ENCODE peak calls at places on chromosomes 1 and 21, in ten cellular contexts. W is left ventricle myocardium inferior, V is adrenal gland, K is kidney epithelial cell, N is fibroblast of mammary gland, J is AG04450, U is tibial artery, L is astrocyte of the spinal cord, C is GM12864, X is choroid plexus epithelial cell. M is an unnamed sample.
A peak's percentile ranks its signal among the peaks of the same experiment; 100 is the strongest.

GRCh38 chr1:27009601-27010197 is 3.0 kb downstream of the TENT5B start:
- DNase-seq in N (no peak), V (no peak), U (no peak), L (no peak), X (no peak), C (no peak), K (no peak), J (no peak), W (peak; percentile 53), M (no peak)

GRCh38 chr1:110003747-110004428 is 19.3 kb downstream of the AHCYL1 start:
- DNase-seq in X (peak; percentile 99), N (peak; percentile 98), V (peak; percentile 66), C (peak; percentile 25), L (peak; percentile 98), U (peak; percentile 88), J (peak; percentile 97), W (peak; percentile 51), K (peak; percentile 100), M (peak; percentile 99)

GRCh38 chr21:46294647-46295176 is 8.6 kb downstream of the YBEY start:
- DNase-seq in X (peak; percentile 69), K (peak; percentile 48), C (no peak), J (peak; percentile 26), W (peak; percentile 29), L (peak; percentile 67), V (no peak), N (peak; percentile 72), U (no peak), M (peak; percentile 55)

GRCh38 chr1:205258313-205259176 is 30.8 kb downstream of the TMCC2 start:
- DNase-seq in U (no peak), C (no peak), X (peak; percentile 87), J (no peak), L (peak; percentile 52), V (peak; percentile 83), N (peak; percentile 51), W (no peak), K (no peak), M (peak; percentile 24)

GRCh38 chr1:36612121-36612520 is 129.4 kb upstream of the CSF3R start:
- DNase-seq in W (no peak), N (no peak), V (no peak), J (no peak), U (no peak), X (no peak), C (no peak), K (no peak), L (no peak), M (no peak)

GRCh38 chr1:226736908-226737818 is 1.9 kb downstream of the ITPKB start:
- DNase-seq in V (peak; percentile 31), N (peak; percentile 15), W (peak; percentile 39), J (no peak), K (no peak), C (no peak), L (peak; percentile 47), U (peak; percentile 37), X (peak; percentile 55), M (peak; percentile 39)

GRCh38 chr1:22910286-22910685 is 62.4 kb downstream of the LACTBL1 start:
- DNase-seq in V (no peak), N (no peak), W (no peak), C (no peak), J (no peak), U (no peak), K (no peak), L (no peak), X (no peak), M (no peak)

GRCh38 chr1:156276966-156277381 is 5.7 kb downstream of the SMG5 start:
- DNase-seq in W (no peak), K (no peak), C (no peak), U (peak; percentile 31), X (peak; percentile 50), L (no peak), V (no peak), J (no peak), N (peak; percentile 51), M (peak; percentile 67)

GRCh38 chr1:152960452-152961044 is 9.9 kb upstream of the SPRR4 start:
- DNase-seq in L (no peak), K (no peak), J (no peak), U (no peak), V (no peak), C (peak; percentile 8), X (no peak), N (no peak), W (no peak), M (no peak)

GRCh38 chr1:13764933-13765332 is 64.9 kb downstream of the PRDM2 start:
- DNase-seq in J (no peak), K (no peak), U (no peak), W (no peak), L (no peak), V (no peak), C (no peak), X (no peak), N (no peak), M (no peak)

GRCh38 chr1:184953600-184954219 is 20.6 kb downstream of the NIBAN1 start:
- DNase-seq in K (peak; percentile 70), U (no peak), W (no peak), J (no peak), N (peak; percentile 90), V (no peak), C (no peak), L (peak; percentile 61), X (peak; percentile 73), M (peak; percentile 75)
- H3K4me3 ChIP-seq in K (no peak overlapping the region), U (no peak overlapping the region), W (no peak overlapping the region), J (no peak overlapping the region), N (no peak overlapping the region), V (no peak overlapping the region), C (no peak overlapping the region), L (no peak overlapping the region), X (no peak overlapping the region), M (peak overlapping the region; percentile 10)

GRCh38 chr1:25587290-25587689 is 29.3 kb upstream of the MAN1C1 start:
- DNase-seq in U (no peak), X (no peak), W (no peak), N (no peak), J (no peak), L (no peak), C (no peak), K (no peak), V (no peak), M (no peak)
- TF ChIP-seq CTCF in U (no peak), X (no peak), W (no peak), N (no peak), J (no peak), L (no peak), C (no peak), K (no peak), V (no peak), M (no peak)

DNA sequence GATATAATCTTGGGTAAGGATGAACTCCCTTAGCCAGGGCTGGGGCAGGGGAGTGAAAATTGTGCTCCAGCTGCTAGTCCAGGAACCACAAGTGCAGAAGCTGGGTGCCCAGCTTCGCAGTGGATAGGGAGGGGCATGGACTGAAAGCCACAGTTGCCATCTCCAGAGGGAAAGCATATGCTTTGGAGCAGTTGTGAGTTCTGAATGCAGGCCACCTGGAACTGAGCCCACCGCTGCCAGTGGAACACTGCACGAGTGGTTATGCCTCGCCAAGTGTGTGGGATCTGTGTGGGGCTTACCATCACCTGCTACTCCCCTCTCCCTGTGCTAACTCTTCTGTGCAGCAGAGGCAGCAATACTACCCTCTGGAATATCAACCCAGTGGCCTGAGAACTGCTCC is 158.4 kb upstream of the DPT start:
- DNase-seq in U (no peak), W (no peak), L (no peak), C (no peak), N (no peak), X (no peak), K (no peak), J (no peak), V (no peak), M (no peak)
- H3K4me3 ChIP-seq in U (no peak overlapping the region), W (no peak overlapping the region), L (no peak overlapping the region), C (no peak overlapping the region), N (no peak overlapping the region), X (no peak overlapping the region), K (no peak overlapping the region), J (no peak overlapping the region), V (no peak overlapping the region), M (no peak overlapping the region)

GRCh38 chr1:84755216-84755615 is 65.0 kb upstream of the SSX2IP start:
- DNase-seq in J (no peak), U (no peak), C (no peak), K (no peak), L (no peak), X (no peak), W (no peak), N (no peak), V (no peak), M (no peak)

GRCh38 chr1:84756455-84757082 is 66.3 kb upstream of the SSX2IP start:
- DNase-seq in W (no peak), C (no peak), K (no peak), L (no peak), V (no peak), X (no peak), J (no peak), U (no peak), N (no peak), M (no peak)

GRCh38 chr1:84759756-84760155 is 69.5 kb upstream of the SSX2IP start:
- DNase-seq in N (no peak), C (no peak), J (no peak), X (no peak), V (no peak), W (no peak), U (no peak), K (no peak), L (no peak), M (no peak)

GRCh38 chr1:84758968-84759491 is 68.8 kb upstream of the SSX2IP start:
- DNase-seq in X (peak; percentile 37), N (no peak), K (no peak), W (no peak), C (no peak), U (peak; percentile 48), L (no peak), J (no peak), V (peak; percentile 28), M (no peak)

GRCh38 chr1:84757301-84757700 is 67.0 kb upstream of the SSX2IP start:
- DNase-seq in X (no peak), V (no peak), N (no peak), L (no peak), C (no peak), K (no peak), W (no peak), J (no peak), U (no peak), M (no peak)
- TF ChIP-seq CTCF in X (peak; percentile 15), V (no peak), N (peak; percentile 11), L (peak; percentile 13), C (no peak), K (no peak), W (peak; percentile 35), J (peak; percentile 31), U (no peak), M (peak; percentile 6)

M was measured in fibroblast of pulmonary artery.